ENCODE peak calls at places on chromosomes 4 and X, in four cellular contexts. One of them, this sample, is unnamed.
A peak's percentile ranks its signal among the peaks of the same experiment; 100 is the strongest.

GRCh38 chrX:97828454-97828853 is 944.7 kb downstream of the RPA4 start:
- DNase-seq in K562: no peak
- DNase-seq in HCT116: no peak
- DNase-seq in HepG2: no peak
- DNase-seq in this sample: no peak

GRCh38 chr4:84050014-84050413 is 449.1 kb downstream of the NKX6-1 start:
- DNase-seq in K562: no peak
- DNase-seq in HCT116: no peak
- DNase-seq in HepG2: no peak
- DNase-seq in this sample: peak; percentile 27

GRCh38 chr4:66187175-66187720 is 517.0 kb upstream of the EPHA5 start:
- DNase-seq in K562: no peak
- DNase-seq in HCT116: no peak
- DNase-seq in HepG2: no peak
- DNase-seq in this sample: no peak

GRCh38 chrX:137654481-137654880 is 88.6 kb downstream of the ZIC3 start:
- DNase-seq in K562: no peak
- DNase-seq in HCT116: no peak
- DNase-seq in HepG2: no peak
- DNase-seq in this sample: no peak

GRCh38 chr4:18666322-18666721 is 644.8 kb upstream of the LCORL start:
- DNase-seq in K562: no peak
- DNase-seq in HCT116: no peak
- DNase-seq in HepG2: no peak
- DNase-seq in this sample: no peak

GRCh38 chr4:181822005-181822375 is 421.2 kb upstream of the TENM3 start:
- DNase-seq in K562: no peak
- DNase-seq in HCT116: no peak
- DNase-seq in HepG2: no peak
- DNase-seq in this sample: no peak

GRCh38 chrX:44344194-44344593 is 722 bp upstream of the EFHC2 start:
- DNase-seq in K562: peak; percentile 59
- DNase-seq in HCT116: no peak
- DNase-seq in HepG2: no peak
- DNase-seq in this sample: no peak

GRCh38 chrX:150225266-150225665 is 137.9 kb upstream of the MAMLD1 start:
- DNase-seq in K562: no peak
- DNase-seq in HCT116: no peak
- DNase-seq in HepG2: no peak
- DNase-seq in this sample: no peak

GRCh38 chr4:53128959-53129358 is 236.9 kb downstream of the SCFD2 start:
- DNase-seq in K562: no peak
- DNase-seq in HCT116: no peak
- DNase-seq in HepG2: no peak
- DNase-seq in this sample: no peak

DNA sequence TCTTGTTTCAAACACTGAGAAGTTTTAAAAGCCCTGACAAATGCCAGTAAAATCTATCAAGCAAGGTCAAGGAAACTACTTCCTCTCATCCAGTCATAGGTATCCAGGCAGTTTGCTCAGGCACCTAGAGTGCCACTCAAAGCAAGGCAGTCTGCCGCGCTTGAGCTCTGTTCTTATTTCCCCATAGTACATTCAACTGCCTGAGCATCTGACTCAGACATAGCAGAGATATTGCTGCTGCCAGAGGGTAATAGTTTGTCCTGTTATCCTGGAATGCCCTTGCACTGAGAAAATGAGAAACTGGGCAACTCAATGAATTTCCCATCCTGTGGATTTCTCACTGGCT is 16.2 kb upstream of the ATP8A1 start:
- DNase-seq in K562: no peak
- DNase-seq in HCT116: no peak
- DNase-seq in HepG2: no peak
- DNase-seq in this sample: no peak
- TF ChIP-seq SRF in K562: no peak
- TF ChIP-seq SRF in HCT116: no peak
- TF ChIP-seq SRF in HepG2: no peak
- TF ChIP-seq SRF in this sample: no peak

GRCh38 chrX:9466711-9467110 is 1.9 kb downstream of the TBL1X start:
- DNase-seq in K562: no peak
- DNase-seq in HCT116: no peak
- DNase-seq in HepG2: no peak
- DNase-seq in this sample: no peak

GRCh38 chrX:9466115-9466495 is 1.2 kb downstream of the TBL1X start:
- DNase-seq in K562: no peak
- DNase-seq in HCT116: no peak
- DNase-seq in HepG2: no peak
- DNase-seq in this sample: peak; percentile 44

GRCh38 chrX:9465380-9466114 is 689 bp downstream of the TBL1X start:
- DNase-seq in K562: peak; percentile 13
- DNase-seq in HCT116: no peak
- DNase-seq in HepG2: no peak
- DNase-seq in this sample: peak; percentile 59

GRCh38 chrX:9467181-9467580 is 2.3 kb downstream of the TBL1X start:
- DNase-seq in K562: no peak
- DNase-seq in HCT116: no peak
- DNase-seq in HepG2: no peak
- DNase-seq in this sample: no peak

GRCh38 chrX:9467751-9468150 is 2.9 kb downstream of the TBL1X start:
- DNase-seq in K562: no peak
- DNase-seq in HCT116: no peak
- DNase-seq in HepG2: no peak
- DNase-seq in this sample: no peak
- TF ChIP-seq SRF in K562: no peak
- TF ChIP-seq SRF in HCT116: no peak
- TF ChIP-seq SRF in HepG2: no peak
- TF ChIP-seq SRF in this sample: no peak

DNA sequence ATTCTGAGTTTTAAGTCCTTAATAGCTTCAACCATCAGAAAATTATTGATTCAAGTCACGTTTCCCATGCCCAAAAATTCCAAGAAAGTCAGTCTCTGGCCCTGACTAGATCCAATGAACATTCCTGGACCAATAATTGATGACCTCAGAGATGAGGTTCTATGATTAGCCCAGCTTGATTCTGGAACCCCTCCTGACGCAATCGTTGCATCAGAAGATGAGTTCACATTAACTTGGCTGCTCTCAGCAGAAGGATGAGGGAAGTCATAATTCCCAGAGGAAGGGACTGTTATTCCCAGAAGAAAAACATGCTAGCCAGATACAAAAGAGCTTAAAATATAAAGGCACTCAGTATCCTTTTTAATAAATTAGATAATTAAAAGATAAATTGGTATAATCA is 34.3 kb upstream of the CPEB2 start:
- DNase-seq in K562: no peak
- DNase-seq in HCT116: no peak
- DNase-seq in HepG2: no peak
- DNase-seq in this sample: no peak
- TF ChIP-seq SRF in K562: no peak
- TF ChIP-seq SRF in HCT116: no peak
- TF ChIP-seq SRF in HepG2: no peak
- TF ChIP-seq SRF in this sample: no peak

GRCh38 chr4:22587253-22587652 is 71.4 kb upstream of the ADGRA3 start:
- DNase-seq in K562: no peak
- DNase-seq in HCT116: no peak
- DNase-seq in HepG2: no peak
- DNase-seq in this sample: no peak
- TF ChIP-seq SRF in K562: no peak
- TF ChIP-seq SRF in HCT116: no peak
- TF ChIP-seq SRF in HepG2: no peak
- TF ChIP-seq SRF in this sample: no peak

DNA sequence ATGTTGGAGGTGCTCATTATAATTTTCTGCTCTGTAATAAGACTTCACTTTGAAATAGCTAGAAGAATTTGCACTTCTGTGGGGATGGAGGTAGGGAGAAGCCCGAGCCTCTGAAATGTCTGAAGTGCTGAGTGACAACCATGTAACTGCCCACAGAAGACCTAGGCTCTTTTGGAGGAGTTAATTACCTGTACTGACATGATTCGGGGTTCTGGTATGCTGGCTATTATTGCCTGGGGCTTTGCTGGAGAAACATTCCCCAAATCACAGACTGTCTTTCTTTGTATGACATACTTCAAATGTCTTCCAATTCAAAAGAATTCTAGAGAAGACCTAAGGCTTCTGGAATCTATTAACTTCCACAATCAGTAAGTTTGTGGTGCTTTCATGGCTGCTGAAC is 211.2 kb upstream of the POF1B start:
- DNase-seq in K562: no peak
- DNase-seq in HCT116: no peak
- DNase-seq in HepG2: no peak
- DNase-seq in this sample: peak; percentile 7
- TF ChIP-seq SRF in K562: no peak
- TF ChIP-seq SRF in HCT116: no peak
- TF ChIP-seq SRF in HepG2: no peak
- TF ChIP-seq SRF in this sample: no peak

DNA sequence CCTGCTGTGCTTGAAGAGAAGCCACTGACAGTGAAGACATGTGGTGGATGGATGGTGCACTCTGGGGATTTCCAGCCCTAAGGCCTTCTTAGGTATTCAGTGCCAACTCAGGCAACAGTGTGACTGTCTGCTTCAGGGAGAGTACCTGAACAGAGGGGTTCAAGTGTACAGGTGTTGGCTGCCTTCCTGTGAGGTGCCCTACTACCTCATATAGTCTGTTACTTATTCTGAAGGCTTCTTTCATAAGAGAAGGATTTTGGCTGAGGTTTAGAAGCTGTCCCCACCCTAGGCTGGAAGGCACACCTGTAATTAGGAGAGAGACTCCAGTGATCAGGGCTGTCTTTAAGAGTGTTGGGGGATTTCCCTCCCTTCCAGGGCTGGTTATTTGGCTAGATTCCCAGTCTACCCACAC is 1.8 kb downstream of the FTHL17 start:
- DNase-seq in K562: no peak
- DNase-seq in HCT116: no peak
- DNase-seq in HepG2: no peak
- DNase-seq in this sample: no peak
- TF ChIP-seq SRF in K562: no peak
- TF ChIP-seq SRF in HCT116: no peak
- TF ChIP-seq SRF in HepG2: no peak
- TF ChIP-seq SRF in this sample: no peak

DNA sequence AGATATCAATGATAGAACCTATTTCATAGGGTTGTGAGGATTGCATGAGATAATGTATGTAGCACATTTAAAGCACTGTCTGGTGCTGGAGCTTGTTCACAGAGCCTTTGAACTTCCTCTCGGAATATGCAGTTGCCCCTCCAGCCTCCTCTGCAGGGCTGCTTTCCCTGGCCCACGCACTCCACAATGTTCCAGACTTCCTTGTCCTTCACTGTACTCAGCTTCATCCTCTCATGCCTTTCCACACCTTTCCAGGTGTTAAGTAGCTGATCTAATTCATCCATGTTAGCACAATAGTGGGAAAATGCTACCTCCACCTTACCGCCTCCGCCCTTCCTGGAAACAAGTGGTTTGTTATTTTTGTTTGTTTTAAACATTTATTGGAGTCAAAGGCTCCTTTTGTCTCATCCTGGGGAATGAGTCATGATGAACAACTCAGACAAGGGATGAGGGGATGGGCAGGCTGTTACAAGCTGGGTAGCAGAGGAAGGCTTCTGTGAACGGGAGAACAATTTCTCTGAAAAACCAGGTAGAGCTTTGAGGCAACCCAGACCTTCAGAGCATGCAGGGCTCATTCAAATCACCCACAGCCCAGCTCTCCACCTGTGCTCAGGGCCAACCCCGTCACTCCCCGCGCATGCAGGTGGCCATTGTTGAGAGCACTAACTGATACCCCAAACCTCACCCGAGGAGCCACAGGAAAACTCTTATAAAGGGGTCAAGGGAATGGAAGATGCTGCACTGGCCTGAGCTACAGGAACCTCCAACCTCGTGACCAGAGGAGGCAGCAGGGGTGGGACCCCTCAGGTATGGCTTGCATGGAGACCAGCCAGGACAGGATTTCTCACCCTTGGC is 84.9 kb upstream of the TBL1X start:
- DNase-seq in K562: no peak
- DNase-seq in HCT116: peak; percentile 32
- DNase-seq in HepG2: peak; percentile 16
- DNase-seq in this sample: no peak
- TF ChIP-seq SRF in K562: no peak
- TF ChIP-seq SRF in HCT116: no peak
- TF ChIP-seq SRF in HepG2: no peak
- TF ChIP-seq SRF in this sample: no peak

GRCh38 chr4:61505773-61506640 is 305.9 kb downstream of the ADGRL3 start:
- DNase-seq in K562: no peak
- DNase-seq in HCT116: no peak
- DNase-seq in HepG2: no peak
- DNase-seq in this sample: no peak
- TF ChIP-seq SRF in K562: no peak
- TF ChIP-seq SRF in HCT116: no peak
- TF ChIP-seq SRF in HepG2: no peak
- TF ChIP-seq SRF in this sample: no peak

GRCh38 chrX:1537031-1537715 is at the start of gene P2RY8:
- DNase-seq in K562: no peak
- DNase-seq in HCT116: no peak
- DNase-seq in HepG2: peak; percentile 84
- DNase-seq in this sample: no peak

GRCh38 chrX:1533083-1533482 is 3.9 kb downstream of the P2RY8 start:
- DNase-seq in K562: no peak
- DNase-seq in HCT116: no peak
- DNase-seq in HepG2: no peak
- DNase-seq in this sample: no peak

GRCh38 chrX:1536712-1537030 is 314 bp downstream of the P2RY8 start:
- DNase-seq in K562: no peak
- DNase-seq in HCT116: no peak
- DNase-seq in HepG2: no peak
- DNase-seq in this sample: no peak

GRCh38 chrX:1535241-1536041 is 1.5 kb downstream of the P2RY8 start:
- DNase-seq in K562: no peak
- DNase-seq in HCT116: no peak
- DNase-seq in HepG2: no peak
- DNase-seq in this sample: no peak

GRCh38 chrX:1534321-1535168 is 2.4 kb downstream of the P2RY8 start:
- DNase-seq in K562: peak; percentile 34
- DNase-seq in HCT116: no peak
- DNase-seq in HepG2: no peak
- DNase-seq in this sample: peak; percentile 60
- TF ChIP-seq SRF in K562: no peak
- TF ChIP-seq SRF in HCT116: no peak
- TF ChIP-seq SRF in HepG2: no peak
- TF ChIP-seq SRF in this sample: no peak

This sample was measured in H1.